ENCODE peak calls at places on chromosomes 4 and X, in nine cellular contexts. H is foreskin fibroblast; I is stromal cell of bone marrow; T is GM23248; V is memory B cell; A is activated CD4-positive, alpha-beta memory T cell treated with anti-CD3 and anti-CD28 coated beads for 36 hours; W is stimulated activated CD4-positive, alpha-beta T cell treated with anti-CD3 and anti-CD28 coated beads, Interleukin-12 subunit alpha, Interleukin-12 subunit beta, amount 100 ng/mL, for 4 hours; G is colonic mucosa; Q is glutamatergic neuron. K is an unnamed sample.

GRCh38 chr4:148056879-148057278 is 325.0 kb downstream of the ARHGAP10 start:
- DNase-seq in A (peak; percentile 85), Q (no peak), H (peak; percentile 32), G (peak; percentile 58), I (peak; percentile 21), V (peak; percentile 70), W (peak; percentile 24), T (peak; percentile 84), K (peak; percentile 69)

GRCh38 chr4:3317011-3317655 is 24.3 kb downstream of the RGS12 start:
- DNase-seq in T (no peak), Q (no peak), G (peak; percentile 15), I (no peak), W (no peak), A (no peak), V (no peak), H (no peak), K (no peak)

GRCh38 chrX:1167466-1167865 is 45.0 kb downstream of the CRLF2 start:
- DNase-seq in W (no peak), V (no peak), A (no peak), H (no peak), G (no peak), T (no peak), Q (no peak), I (no peak), K (no peak)

GRCh38 chr4:8727131-8727530 is 134.6 kb downstream of the CPZ start:
- DNase-seq in H (no peak), I (no peak), W (no peak), G (no peak), T (no peak), A (no peak), V (no peak), Q (no peak), K (no peak)

GRCh38 chr4:81207793-81208192 is 7.2 kb downstream of the PRKG2 start:
- DNase-seq in G (no peak), H (peak; percentile 91), W (no peak), T (peak; percentile 94), A (no peak), Q (no peak), V (no peak), I (peak; percentile 65), K (peak; percentile 93)

GRCh38 chr4:122827899-122828601 is 1.4 kb downstream of the FGF2 start:
- DNase-seq in W (peak; percentile 9), H (peak; percentile 48), T (peak; percentile 80), G (peak; percentile 35), I (peak; percentile 48), Q (no peak), V (peak; percentile 14), A (peak; percentile 68), K (peak; percentile 88)

GRCh38 chr4:108626056-108626455 is 5.7 kb downstream of the RPL34 start:
- DNase-seq in A (no peak), T (no peak), H (no peak), V (no peak), Q (no peak), I (no peak), W (no peak), G (no peak), K (no peak)

GRCh38 chr4:79178770-79179169 is 147.1 kb downstream of the NAA11 start:
- DNase-seq in H (no peak), T (no peak), V (no peak), W (no peak), A (no peak), G (peak; percentile 38), Q (no peak), I (no peak), K (peak; percentile 22)

GRCh38 chr4:46389301-46389761 is 597 bp downstream of the GABRA2 start:
- DNase-seq in H (no peak), G (peak; percentile 62), V (no peak), Q (peak; percentile 45), I (no peak), A (no peak), W (no peak), T (peak; percentile 6), K (peak; percentile 39)

GRCh38 chrX:12441376-12442128 is 303.3 kb downstream of the FRMPD4 start:
- DNase-seq in I (peak; percentile 83), H (peak; percentile 77), G (no peak), T (peak; percentile 10), V (no peak), Q (no peak), W (no peak), A (no peak), K (peak; percentile 19)

GRCh38 chr4:161256716-161257115 is 907.1 kb downstream of the FSTL5 start:
- DNase-seq in G (no peak), A (no peak), I (no peak), Q (no peak), H (no peak), V (no peak), W (no peak), T (peak; percentile 1), K (peak; percentile 41)

GRCh38 chr4:124105212-124105611 is 607.3 kb downstream of the ANKRD50 start:
- DNase-seq in Q (no peak), H (no peak), I (peak; percentile 48), A (no peak), V (no peak), W (no peak), G (no peak), T (peak; percentile 54), K (peak; percentile 30)

GRCh38 chr4:151946718-151947117 is 185.9 kb upstream of the GATB start:
- DNase-seq in G (no peak), W (no peak), I (no peak), H (no peak), T (no peak), A (no peak), Q (no peak), V (no peak), K (no peak)

GRCh38 chrX:86039625-86040568 is 7.5 kb downstream of the CHM start:
- DNase-seq in I (no peak), A (no peak), Q (no peak), H (no peak), T (no peak), G (no peak), V (no peak), W (no peak), K (no peak)

K was measured in choroid plexus epithelial cell.